ENCODE peak calls at places on chromosomes 5 and 9, in eight cellular contexts. D, F, O, K, J, I, X and A are unnamed samples.

GRCh38 chr5:113052041-113052795 is 75.6 kb downstream of the DCP2 start:
- DNase-seq in D (no peak), F (no peak), O (no peak), K (peak), J (no peak), I (no peak), X (no peak), A (no peak)

GRCh38 chr5:26009742-26010141 is 1028.6 kb downstream of the CDH9 start:
- DNase-seq in D (no peak), F (no peak), O (no peak), K (no peak), J (no peak), I (no peak), X (peak), A (no peak)

GRCh38 chr5:16992444-16992843 is 56.4 kb upstream of the MYO10 start:
- DNase-seq in D (no peak), F (peak), O (no peak), K (no peak), J (no peak), I (no peak), X (no peak), A (no peak)

GRCh38 chr5:141439411-141440141 is 9.3 kb downstream of the PCDHGA12 start:
- DNase-seq in D (no peak), F (no peak), O (no peak), K (no peak), J (no peak), I (no peak), X (no peak), A (no peak)

GRCh38 chr5:168472329-168472728 is 13.9 kb upstream of the RARS1 start:
- DNase-seq in D (no peak), F (peak), O (no peak), K (peak), J (no peak), I (no peak), X (no peak), A (no peak)

GRCh38 chr5:177304392-177305119 is 957 bp downstream of the PRELID1 start:
- DNase-seq in D (no peak), F (no peak), O (peak), K (no peak), J (no peak), I (peak), X (no peak), A (peak)

GRCh38 chr5:77129386-77129785 is 42.3 kb upstream of the ZBED3 start:
- DNase-seq in D (no peak), F (peak), O (peak), K (peak), J (no peak), I (no peak), X (peak), A (peak)

GRCh38 chr5:147092044-147092443 is 142.8 kb upstream of the STK32A start:
- DNase-seq in D (no peak), F (no peak), O (no peak), K (no peak), J (no peak), I (no peak), X (no peak), A (no peak)

GRCh38 chr5:154786414-154786813 is 31.2 kb downstream of the LARP1 start:
- DNase-seq in D (no peak), F (no peak), O (no peak), K (peak), J (no peak), I (no peak), X (no peak), A (no peak)

GRCh38 chr5:151264113-151264512 is 11.1 kb downstream of the GM2A start:
- DNase-seq in D (peak), F (peak), O (no peak), K (peak), J (no peak), I (no peak), X (no peak), A (peak)

DNA sequence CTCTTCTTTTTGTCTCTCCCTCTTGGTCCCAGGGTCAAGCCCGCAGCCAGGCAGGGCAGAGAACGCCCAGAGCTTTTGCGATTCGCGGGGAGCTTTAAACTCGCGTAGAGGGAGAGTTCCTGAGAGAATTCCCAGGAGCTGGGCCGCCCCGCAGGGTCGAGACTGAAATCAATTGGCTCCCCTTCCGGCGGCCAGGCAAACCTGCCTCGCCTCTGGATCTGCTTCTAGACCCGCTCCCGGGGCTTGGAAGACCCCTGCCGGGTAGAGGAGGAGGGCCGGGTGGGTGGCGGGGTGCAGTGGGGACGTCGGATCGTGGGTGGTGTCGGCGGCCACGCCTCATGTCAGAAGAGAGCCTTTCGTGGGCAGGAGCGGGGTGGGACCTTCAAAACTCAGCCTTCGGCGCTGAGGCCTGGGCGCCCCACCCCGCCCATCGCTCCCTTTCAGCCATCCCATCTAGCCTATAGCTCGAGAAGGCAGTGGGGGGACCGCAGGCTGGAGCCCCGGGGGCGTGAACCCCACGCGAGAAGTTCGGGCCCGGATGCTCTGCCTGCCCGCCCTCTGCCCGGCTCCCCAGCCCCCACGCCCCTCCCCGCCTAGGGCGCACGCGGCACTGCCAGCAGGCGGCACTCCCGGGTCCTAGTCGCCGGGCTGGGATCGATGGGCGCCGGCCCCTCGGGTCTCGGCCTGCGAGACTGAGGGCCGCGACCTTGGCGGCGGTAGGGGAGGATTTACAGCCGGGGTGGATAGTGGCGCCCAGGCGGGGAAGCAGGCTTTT is 6.1 kb downstream of the PRDM6 start:
- DNase-seq in D (peak), F (no peak), O (no peak), K (no peak), J (no peak), I (no peak), X (peak), A (no peak)
- TF ChIP-seq CTCF in D (no peak), F (no peak), O (no peak), K (no peak), J (no peak), I (no peak), X (peak), A (no peak)

DNA sequence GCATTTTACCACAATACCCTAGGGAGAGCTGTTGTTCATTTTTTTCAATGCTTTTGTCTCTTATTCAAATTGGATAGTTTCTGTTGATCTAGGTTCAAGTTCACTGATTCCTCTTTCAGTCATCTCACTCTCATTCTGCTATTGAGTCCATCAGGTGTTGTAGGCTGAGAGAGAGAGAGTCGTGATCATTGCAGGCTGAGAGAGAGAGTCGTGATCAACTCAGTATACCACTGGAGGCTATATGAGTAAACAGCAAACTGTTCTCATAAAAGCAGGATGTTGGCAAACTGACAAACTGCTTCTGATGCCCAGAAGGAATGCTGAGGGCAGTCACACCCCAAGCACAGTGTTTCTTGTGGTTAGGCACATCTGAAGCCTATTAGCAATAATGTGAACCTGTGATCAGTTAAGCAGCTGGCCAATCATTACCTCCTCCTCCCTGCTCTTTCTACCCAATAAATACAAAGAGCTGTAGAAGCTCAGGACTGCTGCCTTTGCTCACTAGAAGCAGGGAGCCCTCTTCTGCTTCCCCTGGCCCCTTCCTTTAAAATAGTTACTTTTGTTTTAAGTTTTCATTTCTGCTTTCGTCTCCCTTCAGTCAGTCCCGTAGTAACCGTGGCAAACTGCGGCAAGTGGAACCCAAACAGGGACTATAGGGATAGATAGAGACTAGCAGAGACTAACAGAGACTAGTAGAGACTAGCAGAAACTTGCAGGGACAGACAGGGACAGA is 476.1 kb upstream of the ACO1 start:
- DNase-seq in D (no peak), F (peak), O (peak), K (no peak), J (no peak), I (no peak), X (no peak), A (no peak)
- TF ChIP-seq CTCF in D (no peak), F (no peak), O (no peak), K (no peak), J (no peak), I (no peak), X (no peak), A (no peak)

GRCh38 chr5:35246411-35246810 is 16.1 kb upstream of the PRLR start:
- DNase-seq in D (no peak), F (no peak), O (no peak), K (no peak), J (no peak), I (no peak), X (no peak), A (no peak)

GRCh38 chr5:35248843-35249780 is 18.8 kb upstream of the PRLR start:
- DNase-seq in D (no peak), F (no peak), O (peak), K (peak), J (no peak), I (no peak), X (no peak), A (no peak)

GRCh38 chr5:35244171-35244570 is 13.9 kb upstream of the PRLR start:
- DNase-seq in D (no peak), F (no peak), O (no peak), K (no peak), J (no peak), I (no peak), X (no peak), A (no peak)

GRCh38 chr5:35247645-35248034 is 17.4 kb upstream of the PRLR start:
- DNase-seq in D (no peak), F (no peak), O (peak), K (peak), J (no peak), I (no peak), X (no peak), A (no peak)

GRCh38 chr5:35246928-35247644 is 16.8 kb upstream of the PRLR start:
- DNase-seq in D (no peak), F (no peak), O (no peak), K (peak), J (peak), I (no peak), X (no peak), A (no peak)
- TF ChIP-seq CTCF in D (no peak), F (no peak), O (no peak), K (no peak), J (no peak), I (no peak), X (no peak), A (no peak)

GRCh38 chr9:130167927-130168326 is 4.3 kb upstream of the NCS1 start:
- DNase-seq in D (no peak), F (no peak), O (no peak), K (no peak), J (no peak), I (no peak), X (peak), A (no peak)
- TF ChIP-seq CTCF in D (no peak), F (no peak), O (no peak), K (no peak), J (no peak), I (no peak), X (no peak), A (no peak)

GRCh38 chr5:149125386-149125891 is 15.9 kb upstream of the ABLIM3 start:
- DNase-seq in D (no peak), F (peak), O (no peak), K (no peak), J (no peak), I (no peak), X (peak), A (no peak)
- TF ChIP-seq CTCF in D (no peak), F (peak), O (no peak), K (peak), J (no peak), I (no peak), X (no peak), A (no peak)

GRCh38 chr5:73901455-73901854 is 275.5 kb downstream of the ARHGEF28 start:
- DNase-seq in D (no peak), F (peak), O (no peak), K (no peak), J (no peak), I (no peak), X (no peak), A (peak)
- TF ChIP-seq CTCF in D (no peak), F (peak), O (no peak), K (no peak), J (no peak), I (no peak), X (no peak), A (no peak)

GRCh38 chr5:74903165-74903787 is 37.1 kb upstream of the FAM169A start:
- DNase-seq in D (peak), F (peak), O (peak), K (no peak), J (peak), I (peak), X (peak), A (peak)
- TF ChIP-seq CTCF in D (peak), F (peak), O (peak), K (peak), J (peak), I (peak), X (no peak), A (peak)

GRCh38 chr5:73422164-73422563 is 26.4 kb downstream of the FOXD1 start:
- DNase-seq in D (no peak), F (no peak), O (no peak), K (no peak), J (no peak), I (no peak), X (no peak), A (no peak)
- TF ChIP-seq CTCF in D (no peak), F (peak), O (peak), K (no peak), J (no peak), I (no peak), X (no peak), A (no peak)

GRCh38 chr9:130157079-130157478 is 15.1 kb upstream of the NCS1 start:
- DNase-seq in D (no peak), F (no peak), O (no peak), K (no peak), J (no peak), I (no peak), X (no peak), A (no peak)

GRCh38 chr9:130155647-130156046 is 16.6 kb upstream of the NCS1 start:
- DNase-seq in D (no peak), F (no peak), O (no peak), K (no peak), J (no peak), I (no peak), X (no peak), A (no peak)

GRCh38 chr9:130159057-130159456 is 13.1 kb upstream of the NCS1 start:
- DNase-seq in D (no peak), F (no peak), O (no peak), K (no peak), J (no peak), I (no peak), X (no peak), A (no peak)

GRCh38 chr9:130154816-130155215 is 17.4 kb upstream of the NCS1 start:
- DNase-seq in D (no peak), F (no peak), O (no peak), K (no peak), J (no peak), I (no peak), X (no peak), A (no peak)

DNA sequence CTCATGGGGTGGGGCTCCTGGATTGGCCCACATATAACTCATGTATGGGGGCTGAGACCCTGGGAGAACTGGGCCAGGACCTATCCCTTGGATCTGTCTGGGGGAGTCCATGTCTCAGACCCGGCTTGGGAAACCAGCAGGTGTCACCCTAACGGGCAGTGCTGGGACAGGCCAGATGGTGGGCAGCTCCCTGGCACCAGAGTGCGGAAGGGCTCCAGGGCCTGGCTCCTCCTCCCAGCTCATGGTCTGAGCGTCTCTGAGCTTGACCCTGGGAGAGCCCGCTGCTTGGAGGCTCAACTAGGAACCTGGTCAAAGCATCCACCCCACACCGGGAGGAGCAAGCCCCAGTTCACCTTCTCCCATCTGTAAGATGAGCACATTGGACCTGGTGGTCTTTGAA is 15.5 kb upstream of the NCS1 start:
- DNase-seq in D (no peak), F (peak), O (no peak), K (no peak), J (no peak), I (no peak), X (no peak), A (no peak)
- TF ChIP-seq CTCF in D (no peak), F (no peak), O (no peak), K (no peak), J (no peak), I (no peak), X (no peak), A (no peak)